ENCODE peak calls at places on chromosomes 7 and 10, in nine cellular contexts. One of them, this sample, is unnamed.

GRCh38 chr10:48199580-48200377 is 74.7 kb downstream of the FRMPD2 start:
- DNase-seq in stimulated activated CD8-positive, alpha-beta memory T cell treated with anti-CD3 and anti-CD28 coated beads, Interleukin-2, amount 100 ng/mL, for 48 hours: no peak
- DNase-seq in NB4: peak; percentile 97
- DNase-seq in M059J: peak; percentile 65
- DNase-seq in activated naive CD4-positive, alpha-beta T cell treated with Interleukin-2 at 50 U/mL for 16 hours: no peak
- DNase-seq in AG08395: peak; percentile 48
- DNase-seq in Right ventricle myocardium inferior: no peak
- DNase-seq in left ventricle myocardium superior: no peak
- DNase-seq in trophoblast cell: no peak
- DNase-seq in this sample: no peak

GRCh38 chr7:158471716-158472115 is 115.9 kb downstream of the PTPRN2 start:
- DNase-seq in AG08395: no peak
- DNase-seq in stimulated activated CD8-positive, alpha-beta memory T cell treated with anti-CD3 and anti-CD28 coated beads, Interleukin-2, amount 100 ng/mL, for 48 hours: no peak
- DNase-seq in M059J: no peak
- DNase-seq in Right ventricle myocardium inferior: no peak
- DNase-seq in NB4: no peak
- DNase-seq in trophoblast cell: no peak
- DNase-seq in left ventricle myocardium superior: no peak
- DNase-seq in activated naive CD4-positive, alpha-beta T cell treated with Interleukin-2 at 50 U/mL for 16 hours: no peak
- DNase-seq in this sample: no peak

GRCh38 chr10:43229208-43230061 is 37.4 kb downstream of the RASGEF1A start:
- DNase-seq in activated naive CD4-positive, alpha-beta T cell treated with Interleukin-2 at 50 U/mL for 16 hours: peak; percentile 56
- DNase-seq in NB4: no peak
- DNase-seq in trophoblast cell: peak; percentile 14
- DNase-seq in left ventricle myocardium superior: peak; percentile 41
- DNase-seq in AG08395: no peak
- DNase-seq in stimulated activated CD8-positive, alpha-beta memory T cell treated with anti-CD3 and anti-CD28 coated beads, Interleukin-2, amount 100 ng/mL, for 48 hours: no peak
- DNase-seq in M059J: no peak
- DNase-seq in Right ventricle myocardium inferior: peak; percentile 62
- DNase-seq in this sample: peak; percentile 60

GRCh38 chr10:131123496-131123895 is 188.0 kb downstream of the TCERG1L start:
- DNase-seq in M059J: no peak
- DNase-seq in Right ventricle myocardium inferior: no peak
- DNase-seq in trophoblast cell: no peak
- DNase-seq in left ventricle myocardium superior: no peak
- DNase-seq in NB4: no peak
- DNase-seq in stimulated activated CD8-positive, alpha-beta memory T cell treated with anti-CD3 and anti-CD28 coated beads, Interleukin-2, amount 100 ng/mL, for 48 hours: no peak
- DNase-seq in AG08395: no peak
- DNase-seq in activated naive CD4-positive, alpha-beta T cell treated with Interleukin-2 at 50 U/mL for 16 hours: no peak
- DNase-seq in this sample: no peak

GRCh38 chr10:44190541-44190940 is 194.4 kb downstream of the CXCL12 start:
- DNase-seq in trophoblast cell: no peak
- DNase-seq in M059J: no peak
- DNase-seq in activated naive CD4-positive, alpha-beta T cell treated with Interleukin-2 at 50 U/mL for 16 hours: no peak
- DNase-seq in left ventricle myocardium superior: no peak
- DNase-seq in AG08395: no peak
- DNase-seq in NB4: no peak
- DNase-seq in Right ventricle myocardium inferior: no peak
- DNase-seq in stimulated activated CD8-positive, alpha-beta memory T cell treated with anti-CD3 and anti-CD28 coated beads, Interleukin-2, amount 100 ng/mL, for 48 hours: no peak
- DNase-seq in this sample: no peak

GRCh38 chr10:78869508-78870439 is 199.0 kb upstream of the ZMIZ1 start:
- DNase-seq in Right ventricle myocardium inferior: no peak
- DNase-seq in trophoblast cell: no peak
- DNase-seq in NB4: no peak
- DNase-seq in stimulated activated CD8-positive, alpha-beta memory T cell treated with anti-CD3 and anti-CD28 coated beads, Interleukin-2, amount 100 ng/mL, for 48 hours: no peak
- DNase-seq in activated naive CD4-positive, alpha-beta T cell treated with Interleukin-2 at 50 U/mL for 16 hours: no peak
- DNase-seq in M059J: no peak
- DNase-seq in left ventricle myocardium superior: no peak
- DNase-seq in AG08395: no peak
- DNase-seq in this sample: no peak

GRCh38 chr7:95684037-95684436 is 87.7 kb upstream of the PDK4 start:
- DNase-seq in Right ventricle myocardium inferior: no peak
- DNase-seq in trophoblast cell: peak; percentile 50
- DNase-seq in activated naive CD4-positive, alpha-beta T cell treated with Interleukin-2 at 50 U/mL for 16 hours: no peak
- DNase-seq in stimulated activated CD8-positive, alpha-beta memory T cell treated with anti-CD3 and anti-CD28 coated beads, Interleukin-2, amount 100 ng/mL, for 48 hours: no peak
- DNase-seq in NB4: peak; percentile 28
- DNase-seq in M059J: peak; percentile 62
- DNase-seq in left ventricle myocardium superior: no peak
- DNase-seq in AG08395: peak; percentile 44
- DNase-seq in this sample: no peak

GRCh38 chr7:11082552-11083213 is 109.0 kb downstream of the PHF14 start:
- DNase-seq in Right ventricle myocardium inferior: no peak
- DNase-seq in activated naive CD4-positive, alpha-beta T cell treated with Interleukin-2 at 50 U/mL for 16 hours: no peak
- DNase-seq in NB4: no peak
- DNase-seq in trophoblast cell: peak; percentile 18
- DNase-seq in stimulated activated CD8-positive, alpha-beta memory T cell treated with anti-CD3 and anti-CD28 coated beads, Interleukin-2, amount 100 ng/mL, for 48 hours: no peak
- DNase-seq in AG08395: peak; percentile 3
- DNase-seq in M059J: no peak
- DNase-seq in left ventricle myocardium superior: no peak
- DNase-seq in this sample: no peak